ENCODE peak calls at places on chromosomes 5 and 9, in four cellular contexts. One of them, this sample, is unnamed.
A peak's percentile ranks its signal among the peaks of the same experiment; 100 is the strongest.

GRCh38 chr9:12784461-12785250 is 9.8 kb downstream of the LURAP1L start:
- DNase-seq in IMR-90: peak; percentile 98
- DNase-seq in GM12878: no peak
- DNase-seq in A549: peak; percentile 44
- DNase-seq in this sample: no peak

GRCh38 chr5:75551471-75551870 is 39.8 kb downstream of the POLK start:
- DNase-seq in IMR-90: peak; percentile 70
- DNase-seq in GM12878: no peak
- DNase-seq in A549: no peak
- DNase-seq in this sample: no peak

GRCh38 chr5:88881566-88881965 is 1.4 kb downstream of the MEF2C start:
- DNase-seq in IMR-90: peak; percentile 9
- DNase-seq in GM12878: no peak
- DNase-seq in A549: no peak
- DNase-seq in this sample: no peak

GRCh38 chr5:95647886-95648860 is 1.6 kb downstream of the RFESD start:
- DNase-seq in IMR-90: peak; percentile 26
- DNase-seq in GM12878: no peak
- DNase-seq in A549: no peak
- DNase-seq in this sample: no peak

GRCh38 chr5:75337366-75338021 is 474 bp downstream of the HMGCR start:
- DNase-seq in IMR-90: no peak
- DNase-seq in GM12878: no peak
- DNase-seq in A549: no peak
- DNase-seq in this sample: peak; percentile 8

GRCh38 chr5:69007086-69007672 is 86.6 kb upstream of the SLC30A5 start:
- DNase-seq in IMR-90: no peak
- DNase-seq in GM12878: no peak
- DNase-seq in A549: no peak
- DNase-seq in this sample: no peak

GRCh38 chr5:80156156-80156555 is 99.7 kb downstream of the SERINC5 start:
- DNase-seq in IMR-90: peak; percentile 24
- DNase-seq in GM12878: no peak
- DNase-seq in A549: no peak
- DNase-seq in this sample: no peak

GRCh38 chr5:138274189-138274853 is at the start of gene GFRA3:
- DNase-seq in IMR-90: no peak
- DNase-seq in GM12878: no peak
- DNase-seq in A549: no peak
- DNase-seq in this sample: peak; percentile 78

GRCh38 chr5:5165541-5166002 is 25.4 kb downstream of the ADAMTS16 start:
- DNase-seq in IMR-90: no peak
- DNase-seq in GM12878: no peak
- DNase-seq in A549: no peak
- DNase-seq in this sample: no peak

GRCh38 chr5:177310757-177311173 is 933 bp downstream of the MXD3 start:
- DNase-seq in IMR-90: peak; percentile 18
- DNase-seq in GM12878: no peak
- DNase-seq in A549: no peak
- DNase-seq in this sample: peak; percentile 67

GRCh38 chr9:22165144-22165543 is 156.0 kb upstream of the CDKN2B start:
- DNase-seq in IMR-90: peak; percentile 67
- DNase-seq in GM12878: no peak
- DNase-seq in A549: no peak
- DNase-seq in this sample: no peak

GRCh38 chr9:126423709-126424185 is 97.1 kb downstream of the MVB12B start:
- DNase-seq in IMR-90: no peak
- DNase-seq in GM12878: no peak
- DNase-seq in A549: no peak
- DNase-seq in this sample: no peak

GRCh38 chr5:142851731-142852130 is 81.6 kb downstream of the ARHGAP26 start:
- DNase-seq in IMR-90: no peak
- DNase-seq in GM12878: no peak
- DNase-seq in A549: no peak
- DNase-seq in this sample: peak; percentile 33

GRCh38 chr9:36470891-36471290 is 70.8 kb upstream of the RNF38 start:
- DNase-seq in IMR-90: peak; percentile 71
- DNase-seq in GM12878: peak; percentile 67
- DNase-seq in A549: no peak
- DNase-seq in this sample: no peak

GRCh38 chr5:99320461-99320860 is 391.7 kb upstream of the CHD1 start:
- DNase-seq in IMR-90: no peak
- DNase-seq in GM12878: no peak
- DNase-seq in A549: no peak
- DNase-seq in this sample: no peak

GRCh38 chr9:132141364-132141947 is 20.4 kb upstream of the NTNG2 start:
- DNase-seq in IMR-90: no peak
- DNase-seq in GM12878: no peak
- DNase-seq in A549: no peak
- DNase-seq in this sample: no peak

GRCh38 chr5:96219580-96220281 is 213.3 kb downstream of the PCSK1 start:
- DNase-seq in IMR-90: peak; percentile 86
- DNase-seq in GM12878: no peak
- DNase-seq in A549: no peak
- DNase-seq in this sample: no peak

GRCh38 chr5:86864022-86864421 is 246.3 kb downstream of the COX7C start:
- DNase-seq in IMR-90: no peak
- DNase-seq in GM12878: no peak
- DNase-seq in A549: no peak
- DNase-seq in this sample: no peak

GRCh38 chr5:127011151-127011550 is 19.2 kb downstream of the MARCHF3 start:
- DNase-seq in IMR-90: peak; percentile 97
- DNase-seq in GM12878: no peak
- DNase-seq in A549: no peak
- DNase-seq in this sample: no peak

GRCh38 chr9:127524373-127524772 is 73.1 kb downstream of the LRSAM1 start:
- DNase-seq in IMR-90: peak; percentile 56
- DNase-seq in GM12878: no peak
- DNase-seq in A549: no peak
- DNase-seq in this sample: no peak

GRCh38 chr5:116090192-116090790 is 5.5 kb downstream of the COMMD10 start:
- DNase-seq in IMR-90: no peak
- DNase-seq in GM12878: no peak
- DNase-seq in A549: no peak
- DNase-seq in this sample: peak; percentile 19

GRCh38 chr5:143135832-143136551 is 267.5 kb downstream of the NR3C1 start:
- DNase-seq in IMR-90: peak; percentile 17
- DNase-seq in GM12878: no peak
- DNase-seq in A549: no peak
- DNase-seq in this sample: no peak

GRCh38 chr9:63816742-63817621 is 1468.0 kb downstream of the FOXD4L5 start:
- DNase-seq in IMR-90: peak; percentile 82
- DNase-seq in GM12878: peak; percentile 80
- DNase-seq in A549: no peak
- DNase-seq in this sample: peak; percentile 65

GRCh38 chr5:81838307-81838906 is 87.5 kb upstream of the SSBP2 start:
- DNase-seq in IMR-90: peak; percentile 49
- DNase-seq in GM12878: no peak
- DNase-seq in A549: no peak
- DNase-seq in this sample: peak; percentile 78

GRCh38 chr5:88063813-88064212 is 204.8 kb downstream of the TMEM161B start:
- DNase-seq in IMR-90: no peak
- DNase-seq in GM12878: no peak
- DNase-seq in A549: no peak
- DNase-seq in this sample: no peak

GRCh38 chr5:138898742-138899141 is 23.6 kb upstream of the LRRTM2 start:
- DNase-seq in IMR-90: no peak
- DNase-seq in GM12878: no peak
- DNase-seq in A549: no peak
- DNase-seq in this sample: no peak

GRCh38 chr9:79329861-79330260 is 241.9 kb upstream of the TLE4 start:
- DNase-seq in IMR-90: no peak
- DNase-seq in GM12878: no peak
- DNase-seq in A549: no peak
- DNase-seq in this sample: no peak

GRCh38 chr9:79325501-79325900 is 246.3 kb upstream of the TLE4 start:
- DNase-seq in IMR-90: peak; percentile 45
- DNase-seq in GM12878: no peak
- DNase-seq in A549: no peak
- DNase-seq in this sample: no peak
- TF ChIP-seq ELK1 in IMR-90: no peak
- TF ChIP-seq ELK1 in GM12878: no peak
- TF ChIP-seq ELK1 in A549: no peak
- TF ChIP-seq ELK1 in this sample: no peak

DNA sequence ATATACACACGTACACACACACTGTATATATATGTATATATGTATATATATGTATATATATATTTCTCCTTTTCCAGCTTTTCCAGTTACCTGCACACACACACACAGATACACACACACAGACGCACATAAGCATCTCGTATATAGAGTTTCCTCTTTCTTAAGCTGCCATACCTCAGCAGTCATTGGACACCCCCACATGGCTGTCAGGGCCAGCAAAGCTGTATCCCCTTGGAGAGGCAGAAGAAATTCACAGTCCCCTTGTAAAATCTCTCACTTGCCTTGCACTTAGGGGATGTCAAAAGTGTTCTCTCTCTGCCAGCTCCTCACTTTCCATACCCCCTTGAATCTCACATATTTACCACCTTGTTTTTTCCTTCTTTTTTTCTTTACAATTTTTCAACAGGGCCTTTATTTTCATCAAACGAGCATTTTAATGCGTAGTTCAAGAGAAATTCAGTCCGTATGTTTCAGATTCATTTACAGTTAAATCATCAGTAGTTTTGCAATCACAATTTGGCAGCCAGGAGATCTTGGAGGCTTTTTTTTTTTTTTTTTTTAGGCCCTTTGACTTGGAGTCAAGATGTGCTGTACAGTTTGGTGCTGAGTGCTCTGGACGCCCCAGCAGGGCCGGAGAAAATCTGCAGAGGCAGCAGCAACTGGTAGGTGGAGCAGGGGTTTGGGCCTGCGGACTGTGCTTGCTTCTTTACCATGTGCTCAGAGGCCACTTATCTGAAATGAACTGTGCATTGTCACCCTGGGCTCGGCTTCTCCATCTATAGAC is 244.9 kb upstream of the KLF4 start:
- DNase-seq in IMR-90: peak; percentile 96
- DNase-seq in GM12878: no peak
- DNase-seq in A549: no peak
- DNase-seq in this sample: no peak
- TF ChIP-seq ELK1 in IMR-90: no peak
- TF ChIP-seq ELK1 in GM12878: no peak
- TF ChIP-seq ELK1 in A549: no peak
- TF ChIP-seq ELK1 in this sample: no peak

GRCh38 chr5:1374030-1374679 is 29.3 kb upstream of the CLPTM1L start:
- DNase-seq in IMR-90: no peak
- DNase-seq in GM12878: no peak
- DNase-seq in A549: no peak
- DNase-seq in this sample: no peak
- TF ChIP-seq ELK1 in IMR-90: no peak
- TF ChIP-seq ELK1 in GM12878: no peak
- TF ChIP-seq ELK1 in A549: no peak
- TF ChIP-seq ELK1 in this sample: no peak

GRCh38 chr9:99445377-99445891 is 223.4 kb downstream of the SEC61B start:
- DNase-seq in IMR-90: peak; percentile 90
- DNase-seq in GM12878: no peak
- DNase-seq in A549: peak; percentile 29
- DNase-seq in this sample: no peak
- TF ChIP-seq ELK1 in IMR-90: no peak
- TF ChIP-seq ELK1 in GM12878: no peak
- TF ChIP-seq ELK1 in A549: no peak
- TF ChIP-seq ELK1 in this sample: no peak

DNA sequence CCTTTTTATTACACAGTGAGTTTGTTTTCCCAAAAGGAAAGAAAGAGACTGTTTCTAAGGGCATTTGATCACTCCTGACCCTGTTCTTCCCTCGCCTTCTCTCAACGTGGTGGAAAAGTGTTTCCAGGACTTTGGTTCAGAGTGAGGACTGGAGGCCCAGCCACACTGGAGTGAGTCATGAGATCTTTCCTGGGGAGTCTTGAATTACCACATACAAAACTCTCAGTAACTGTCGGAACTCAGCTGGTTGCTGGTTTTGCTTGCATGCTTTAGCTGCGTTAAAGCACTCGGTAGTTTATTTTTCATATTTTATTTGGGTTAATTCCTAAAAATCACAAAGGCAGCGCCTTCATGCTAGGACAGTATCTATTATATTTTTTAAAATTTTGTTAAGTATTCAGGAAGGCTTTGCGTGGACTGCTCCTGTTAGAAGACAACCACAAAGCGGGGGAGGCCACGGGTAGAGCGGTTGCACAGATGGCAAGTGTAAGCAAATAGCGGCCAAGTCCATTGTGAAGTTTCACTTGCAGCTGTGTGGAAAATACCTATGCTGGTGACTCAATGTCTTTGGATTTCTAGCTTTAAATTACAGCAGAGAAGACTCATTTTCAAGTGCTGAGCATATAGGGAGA is 77.7 kb downstream of the ARSB start:
- DNase-seq in IMR-90: peak; percentile 99
- DNase-seq in GM12878: peak; percentile 34
- DNase-seq in A549: no peak
- DNase-seq in this sample: peak; percentile 20
- TF ChIP-seq ELK1 in IMR-90: no peak
- TF ChIP-seq ELK1 in GM12878: no peak
- TF ChIP-seq ELK1 in A549: no peak
- TF ChIP-seq ELK1 in this sample: no peak

DNA sequence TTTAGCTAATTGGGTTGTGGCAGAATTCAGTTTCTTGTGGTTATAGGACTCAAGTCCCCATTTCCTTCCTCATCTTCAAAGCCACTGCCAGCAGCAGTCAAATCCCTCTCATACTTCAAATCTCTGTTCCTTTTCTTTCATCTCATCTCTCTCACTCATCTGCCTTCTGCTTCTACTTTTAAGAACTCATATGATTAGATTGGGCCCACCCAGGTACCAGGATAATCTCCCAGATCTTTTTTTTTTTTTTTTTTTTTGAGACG is 8.0 kb upstream of the REEP5 start:
- DNase-seq in IMR-90: no peak
- DNase-seq in GM12878: peak; percentile 84
- DNase-seq in A549: no peak
- DNase-seq in this sample: no peak
- TF ChIP-seq ELK1 in IMR-90: no peak
- TF ChIP-seq ELK1 in GM12878: no peak
- TF ChIP-seq ELK1 in A549: no peak
- TF ChIP-seq ELK1 in this sample: no peak

GRCh38 chr9:138064547-138064946 is 187.0 kb downstream of the CACNA1B start:
- DNase-seq in IMR-90: no peak
- DNase-seq in GM12878: no peak
- DNase-seq in A549: no peak
- DNase-seq in this sample: no peak

GRCh38 chr9:138063785-138064184 is 186.2 kb downstream of the CACNA1B start:
- DNase-seq in IMR-90: no peak
- DNase-seq in GM12878: no peak
- DNase-seq in A549: no peak
- DNase-seq in this sample: no peak

GRCh38 chr9:138065287-138065686 is 187.7 kb downstream of the CACNA1B start:
- DNase-seq in IMR-90: no peak
- DNase-seq in GM12878: no peak
- DNase-seq in A549: no peak
- DNase-seq in this sample: no peak

GRCh38 chr9:138067594-138068367 is 190.2 kb downstream of the CACNA1B start:
- DNase-seq in IMR-90: no peak
- DNase-seq in GM12878: no peak
- DNase-seq in A549: no peak
- DNase-seq in this sample: no peak

GRCh38 chr9:138066049-138066448 is 188.5 kb downstream of the CACNA1B start:
- DNase-seq in IMR-90: no peak
- DNase-seq in GM12878: no peak
- DNase-seq in A549: no peak
- DNase-seq in this sample: no peak
- TF ChIP-seq ELK1 in IMR-90: no peak
- TF ChIP-seq ELK1 in GM12878: no peak
- TF ChIP-seq ELK1 in A549: no peak
- TF ChIP-seq ELK1 in this sample: no peak

This sample was measured in K562.